ENCODE peak calls at places on chromosome 21, in nine cellular contexts. Y is lower lobe of right lung, F is Caco-2, P is BE2C, U is ovary, I is adrenal gland, N is tibial artery, A is mammary epithelial cell, Z is transverse colon. L is an unnamed sample.

GRCh38 chr21:45109831-45110492 is 35.6 kb downstream of the ADARB1 start:
- DNase-seq in Y (no peak), F (no peak), P (no peak), U (no peak), I (no peak), N (peak; percentile 70), A (no peak), Z (peak; percentile 52), L (peak; percentile 39)

GRCh38 chr21:17498586-17498985 is 14.3 kb upstream of the CXADR start:
- DNase-seq in Y (no peak), F (no peak), P (no peak), U (no peak), I (no peak), N (no peak), A (no peak), Z (no peak), L (no peak)

GRCh38 chr21:44286716-44287632 is 1.3 kb downstream of the AIRE start:
- DNase-seq in Y (no peak), F (no peak), P (peak; percentile 4), U (no peak), I (no peak), N (no peak), A (no peak), Z (no peak), L (no peak)

GRCh38 chr21:46213620-46214286 is 14.8 kb downstream of the LSS start:
- DNase-seq in Y (no peak), F (no peak), P (peak; percentile 90), U (peak; percentile 13), I (no peak), N (peak; percentile 51), A (no peak), Z (no peak), L (no peak)

GRCh38 chr21:39125752-39126485 is 57.3 kb downstream of the PSMG1 start:
- DNase-seq in Y (no peak), F (peak; percentile 66), P (peak; percentile 56), U (peak; percentile 64), I (peak; percentile 57), N (no peak), A (peak; percentile 62), Z (peak; percentile 51), L (no peak)

GRCh38 chr21:45704311-45705108 is 61.0 kb downstream of the PCBP3 start:
- DNase-seq in Y (no peak), F (no peak), P (peak; percentile 81), U (no peak), I (no peak), N (no peak), A (no peak), Z (no peak), L (no peak)

GRCh38 chr21:24110846-24111245 is 1496.4 kb downstream of the MRPL39 start:
- DNase-seq in Y (no peak), F (no peak), P (no peak), U (no peak), I (no peak), N (no peak), A (no peak), Z (no peak), L (no peak)

GRCh38 chr21:45542242-45542666 is at the start of gene SLC19A1:
- DNase-seq in Y (peak; percentile 85), F (peak; percentile 81), P (peak; percentile 85), U (peak; percentile 67), I (peak; percentile 62), N (peak; percentile 81), A (peak; percentile 22), Z (peak; percentile 78), L (peak; percentile 64)

GRCh38 chr21:33261635-33262034 is 4.5 kb upstream of the IL10RB start:
- DNase-seq in Y (peak; percentile 62), F (no peak), P (no peak), U (no peak), I (peak; percentile 42), N (peak; percentile 73), A (no peak), Z (peak; percentile 23), L (no peak)

GRCh38 chr21:40507978-40508377 is 339.0 kb downstream of the DSCAM start:
- DNase-seq in Y (no peak), F (no peak), P (no peak), U (no peak), I (no peak), N (no peak), A (peak; percentile 71), Z (no peak), L (no peak)

GRCh38 chr21:38965241-38965640 is 159.5 kb downstream of the ETS2 start:
- DNase-seq in Y (no peak), F (peak; percentile 58), P (no peak), U (no peak), I (no peak), N (no peak), A (no peak), Z (no peak), L (no peak)

GRCh38 chr21:31713973-31714740 is 17.8 kb downstream of the SCAF4 start:
- DNase-seq in Y (no peak), F (no peak), P (no peak), U (no peak), I (no peak), N (no peak), A (no peak), Z (no peak), L (no peak)

GRCh38 chr21:44455524-44456206 is 355 bp downstream of the LRRC3 start:
- DNase-seq in Y (peak; percentile 76), F (peak; percentile 29), P (no peak), U (no peak), I (peak; percentile 60), N (no peak), A (peak; percentile 34), Z (peak; percentile 59), L (peak; percentile 60)

GRCh38 chr21:29256125-29256895 is 42.4 kb upstream of the BACH1 start:
- DNase-seq in Y (no peak), F (no peak), P (no peak), U (no peak), I (no peak), N (no peak), A (no peak), Z (no peak), L (no peak)

GRCh38 chr21:45482899-45483821 is 59.1 kb downstream of the SLC19A1 start:
- DNase-seq in Y (peak; percentile 65), F (no peak), P (no peak), U (no peak), I (no peak), N (no peak), A (no peak), Z (no peak), L (no peak)

GRCh38 chr21:45886610-45887026 is 95.0 kb upstream of the COL6A1 start:
- DNase-seq in Y (peak; percentile 23), F (no peak), P (no peak), U (no peak), I (no peak), N (no peak), A (no peak), Z (no peak), L (peak; percentile 57)

GRCh38 chr21:31158789-31159581 is 120.7 kb upstream of the KRTAP19-8 start:
- DNase-seq in Y (no peak), F (no peak), P (no peak), U (no peak), I (no peak), N (no peak), A (no peak), Z (no peak), L (no peak)

GRCh38 chr21:32457360-32457840 is 44.9 kb downstream of the EVA1C start:
- DNase-seq in Y (peak; percentile 63), F (no peak), P (peak; percentile 41), U (peak; percentile 62), I (peak; percentile 51), N (peak; percentile 78), A (no peak), Z (peak; percentile 82), L (no peak)

GRCh38 chr21:39620856-39621255 is 8.1 kb downstream of the B3GALT5 start:
- DNase-seq in Y (no peak), F (no peak), P (no peak), U (no peak), I (no peak), N (no peak), A (no peak), Z (no peak), L (no peak)

GRCh38 chr21:36661511-36662309 is 37.2 kb upstream of the SIM2 start:
- DNase-seq in Y (no peak), F (peak; percentile 48), P (peak; percentile 50), U (no peak), I (peak; percentile 58), N (no peak), A (no peak), Z (peak; percentile 37), L (no peak)
- TF ChIP-seq CTCF in Y (peak; percentile 44), F (peak; percentile 43), P (peak; percentile 59), U (no peak), I (peak; percentile 20), N (no peak), A (peak; percentile 54), Z (peak; percentile 46), L (no peak)

GRCh38 chr21:27839512-27840115 is 872.7 kb upstream of the ADAMTS5 start:
- DNase-seq in Y (no peak), F (no peak), P (no peak), U (no peak), I (no peak), N (no peak), A (no peak), Z (no peak), L (no peak)
- H3K9me3 ChIP-seq in Y (no peaks in the 10 kb centered on the region), F (no peaks in the 10 kb centered on the region), P (no peaks in the 10 kb centered on the region), U (no peaks in the 10 kb centered on the region), I (peaks cover 6% of the 10 kb centered on the region), N (no peaks in the 10 kb centered on the region), A (no peaks in the 10 kb centered on the region), Z (no peaks in the 10 kb centered on the region), L (no peaks in the 10 kb centered on the region)

DNA sequence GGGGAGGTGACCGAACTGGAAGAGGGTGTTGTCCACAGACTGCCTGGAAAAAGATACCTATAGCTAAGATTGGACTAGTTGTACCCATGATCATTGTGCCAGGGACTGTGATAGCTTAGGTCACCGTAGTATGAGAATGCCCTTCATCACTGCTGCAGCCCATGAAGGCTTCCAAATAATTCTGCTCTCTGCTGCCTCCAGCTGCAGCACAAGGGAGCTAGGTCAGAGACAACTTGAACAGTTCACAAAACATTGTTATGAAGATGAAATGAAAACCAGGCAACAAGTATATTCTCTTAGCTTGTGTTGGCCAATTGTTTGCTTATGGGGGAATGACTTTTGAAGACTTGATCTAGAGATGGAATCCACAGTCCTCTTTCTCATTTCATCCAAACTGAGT is 246.7 kb downstream of the MRPL39 start:
- DNase-seq in Y (no peak), F (peak; percentile 1), P (no peak), U (no peak), I (no peak), N (no peak), A (no peak), Z (no peak), L (no peak)
- TF ChIP-seq CTCF in Y (no peak), F (no peak), P (peak; percentile 52), U (no peak), I (no peak), N (no peak), A (no peak), Z (no peak), L (no peak)

DNA sequence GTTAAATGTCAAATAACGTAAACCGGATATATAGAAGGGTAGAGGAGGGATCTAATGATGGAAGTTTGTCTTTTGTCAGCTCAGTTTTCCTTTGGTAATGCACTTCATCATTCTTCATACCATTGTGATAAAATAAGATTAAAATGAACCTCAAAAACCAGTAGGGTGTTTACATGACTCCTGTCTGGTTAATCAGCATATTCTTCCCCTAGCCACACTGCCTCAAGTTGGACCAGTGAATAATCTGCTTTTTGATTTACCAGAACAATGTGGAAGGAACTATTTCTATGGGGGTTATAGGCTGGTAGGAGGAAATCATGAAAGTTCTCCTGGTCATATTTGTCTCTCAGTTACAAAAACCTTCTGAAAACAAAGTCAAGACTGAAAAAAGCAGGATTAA is 634.7 kb downstream of the NCAM2 start:
- DNase-seq in Y (no peak), F (no peak), P (no peak), U (no peak), I (no peak), N (no peak), A (no peak), Z (no peak), L (no peak)
- H3K9me3 ChIP-seq in Y (no peaks in the 10 kb centered on the region), F (no peaks in the 10 kb centered on the region), P (no peaks in the 10 kb centered on the region), U (peaks cover 5% of the 10 kb centered on the region), I (no peaks in the 10 kb centered on the region), N (no peaks in the 10 kb centered on the region), A (peaks cover 45% of the 10 kb centered on the region), Z (no peaks in the 10 kb centered on the region), L (no peaks in the 10 kb centered on the region)

L was measured in CD8-positive, alpha-beta T cell.